ENCODE peak calls at places on chromosomes 12 and 14, in five cellular contexts. K, E, O, D and G are unnamed samples.

GRCh38 chr14:103121846-103122577 is 1.2 kb upstream of the TNFAIP2 start:
- DNase-seq in E (peak), D (peak), K (peak), O (peak), G (peak)

GRCh38 chr12:122348505-122348904 is 74.0 kb downstream of the CLIP1 start:
- DNase-seq in O (no peak), D (no peak), K (no peak), E (no peak), G (no peak)

GRCh38 chr12:72282721-72283120 is 10.6 kb downstream of the TRHDE start:
- DNase-seq in K (no peak), O (no peak), E (no peak), D (no peak), G (no peak)

GRCh38 chr14:80055226-80055625 is 156.1 kb downstream of the DIO2 start:
- DNase-seq in E (no peak), K (no peak), D (no peak), O (no peak), G (no peak)

GRCh38 chr12:106022568-106023012 is 116.2 kb downstream of the NUAK1 start:
- DNase-seq in E (no peak), O (no peak), D (peak), K (no peak), G (no peak)

GRCh38 chr12:5038781-5039311 is 4.8 kb upstream of the KCNA5 start:
- DNase-seq in O (no peak), E (no peak), K (no peak), D (no peak), G (no peak)

GRCh38 chr12:851343-851742 is 98.2 kb downstream of the RAD52 start:
- DNase-seq in O (no peak), D (no peak), E (no peak), K (no peak), G (no peak)

GRCh38 chr14:95516554-95517209 is at the start of gene SYNE3:
- DNase-seq in E (no peak), D (peak), K (peak), O (peak), G (peak)

GRCh38 chr14:80973918-80974317 is 18.5 kb downstream of the TSHR start:
- DNase-seq in O (no peak), K (no peak), D (no peak), E (no peak), G (no peak)

GRCh38 chr12:46825526-46826414 is at the start of gene SLC38A4:
- DNase-seq in D (no peak), K (no peak), O (no peak), E (no peak), G (no peak)

GRCh38 chr14:100298551-100299237 is 7.5 kb downstream of the SLC25A29 start:
- DNase-seq in K (no peak), D (no peak), O (no peak), E (no peak), G (peak)

GRCh38 chr12:69546693-69547438 is 38.4 kb upstream of the CCT2 start:
- DNase-seq in E (no peak), D (no peak), O (no peak), K (no peak), G (no peak)

DNA sequence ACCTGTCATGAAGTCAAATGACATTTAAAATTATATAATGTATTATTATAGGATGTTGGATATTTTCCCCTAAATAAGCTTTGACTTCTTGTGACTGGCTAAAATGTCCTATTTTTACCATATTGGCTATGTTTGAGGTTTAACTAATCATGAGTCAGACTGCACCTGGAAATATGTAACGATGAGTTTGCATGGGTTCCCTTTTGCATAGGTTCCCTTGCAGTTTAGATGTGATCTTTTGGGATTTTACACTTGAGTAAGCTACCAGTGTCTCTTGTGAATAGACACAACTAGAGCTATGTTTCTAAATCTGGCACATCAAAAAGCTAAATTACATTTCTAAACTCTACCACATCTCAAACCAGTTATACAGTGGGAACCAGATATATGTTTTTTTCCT is 5.2 kb downstream of the PDZRN4 start:
- DNase-seq in K (no peak), D (no peak), O (no peak), E (no peak), G (no peak)
- TF ChIP-seq EP300 in K (no peak), D (no peak), O (no peak), E (no peak), G (no peak)

GRCh38 chr14:89351364-89351957 is 65.6 kb downstream of the FOXN3 start:
- DNase-seq in K (peak), D (no peak), E (no peak), O (peak), G (no peak)
- TF ChIP-seq EP300 in K (no peak), D (no peak), E (no peak), O (no peak), G (no peak)

DNA sequence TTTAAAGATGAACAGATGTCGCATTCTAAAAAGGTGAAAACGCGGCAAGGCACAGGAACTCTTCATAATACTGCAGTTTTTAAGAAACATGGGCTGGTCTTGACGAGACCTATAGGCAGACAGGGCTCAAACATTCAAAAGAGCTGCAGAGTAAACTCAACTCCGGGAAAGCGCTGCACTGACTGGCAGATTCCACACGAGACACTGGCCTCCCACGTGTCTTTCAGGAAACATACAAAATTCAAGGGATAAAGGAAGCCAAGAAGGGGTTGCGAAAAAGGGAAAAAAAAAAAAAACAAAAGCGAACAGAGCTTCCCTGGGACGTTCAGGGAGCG is 614 bp upstream of the ARF6 start:
- DNase-seq in E (peak), D (peak), O (peak), K (no peak), G (peak)
- TF ChIP-seq EP300 in E (no peak), D (no peak), O (no peak), K (no peak), G (no peak)

GRCh38 chr12:6076776-6077700 is 47.4 kb downstream of the VWF start:
- DNase-seq in O (no peak), E (no peak), K (no peak), D (no peak), G (no peak)

GRCh38 chr12:6074979-6075585 is 49.4 kb downstream of the VWF start:
- DNase-seq in O (peak), D (no peak), E (no peak), K (no peak), G (no peak)

GRCh38 chr12:6080149-6081045 is 44.1 kb downstream of the VWF start:
- DNase-seq in E (no peak), K (no peak), O (no peak), D (no peak), G (peak)

GRCh38 chr12:6076340-6076739 is 48.1 kb downstream of the VWF start:
- DNase-seq in K (no peak), D (no peak), O (no peak), E (no peak), G (no peak)

DNA sequence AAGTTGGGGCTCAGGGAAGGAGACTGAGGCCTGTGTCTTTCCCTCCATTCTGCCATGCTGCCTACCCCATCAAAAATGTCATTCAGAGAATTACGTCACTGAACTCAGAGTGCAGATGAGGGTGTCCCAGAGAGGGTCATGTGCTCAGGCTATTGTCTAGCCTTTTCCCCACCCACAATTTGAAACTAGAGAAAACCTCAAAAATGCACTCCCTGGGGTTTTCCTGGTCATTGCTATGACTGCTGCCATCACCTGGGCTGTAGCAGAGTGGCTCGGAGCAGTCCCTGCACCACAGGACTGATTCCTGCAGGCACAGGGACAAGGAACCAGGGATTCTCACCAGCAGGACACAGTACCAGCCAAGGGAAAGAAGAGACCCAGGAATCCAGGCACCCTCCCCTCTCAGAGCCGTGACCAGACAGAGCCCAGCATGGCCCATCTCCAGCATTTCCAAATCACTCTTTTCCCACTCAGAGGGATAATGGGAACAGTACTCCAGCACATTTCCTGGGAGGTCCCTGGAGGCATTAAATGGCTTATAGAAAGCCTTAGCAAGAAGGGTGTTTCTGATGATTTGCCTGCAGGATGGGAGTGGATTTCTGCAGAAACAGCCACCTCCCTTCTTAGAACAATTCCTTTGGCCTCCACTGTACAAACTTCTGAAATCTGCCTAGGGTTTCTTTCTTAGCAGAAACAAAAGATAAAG is 45.9 kb downstream of the VWF start:
- DNase-seq in E (no peak), K (no peak), D (no peak), O (no peak), G (no peak)
- TF ChIP-seq EP300 in E (peak), K (no peak), D (no peak), O (no peak), G (no peak)

GRCh38 chr14:101876539-101876938 is 87.8 kb upstream of the DYNC1H1 start:
- DNase-seq in E (peak), K (no peak), O (peak), D (no peak), G (peak)
- TF ChIP-seq EP300 in E (peak), K (peak), O (peak), D (no peak), G (peak)

DNA sequence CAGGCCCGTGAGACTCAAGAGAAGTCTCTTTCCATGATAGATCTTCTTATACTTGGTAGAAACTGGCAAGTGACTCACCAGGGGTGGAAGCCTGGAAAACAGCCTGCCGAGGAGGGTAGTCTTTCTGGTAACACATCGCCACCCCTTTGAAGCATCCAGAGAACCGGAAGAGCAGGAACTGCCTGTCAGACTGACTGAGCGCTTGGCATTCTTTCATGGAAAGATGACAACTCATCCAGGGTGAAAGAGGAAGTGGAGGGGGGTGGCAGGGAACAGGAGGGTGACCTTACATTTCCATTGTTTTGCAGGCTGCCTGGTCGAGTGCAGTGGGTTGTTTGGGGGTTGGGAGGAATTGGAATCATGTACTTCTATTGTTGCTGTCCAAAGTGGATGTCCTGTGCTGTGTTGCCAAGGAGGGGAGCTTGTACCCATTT is 34.5 kb downstream of the PRKCH start:
- DNase-seq in K (no peak), O (no peak), D (peak), E (no peak), G (peak)
- TF ChIP-seq EP300 in K (peak), O (peak), D (no peak), E (peak), G (no peak)

DNA sequence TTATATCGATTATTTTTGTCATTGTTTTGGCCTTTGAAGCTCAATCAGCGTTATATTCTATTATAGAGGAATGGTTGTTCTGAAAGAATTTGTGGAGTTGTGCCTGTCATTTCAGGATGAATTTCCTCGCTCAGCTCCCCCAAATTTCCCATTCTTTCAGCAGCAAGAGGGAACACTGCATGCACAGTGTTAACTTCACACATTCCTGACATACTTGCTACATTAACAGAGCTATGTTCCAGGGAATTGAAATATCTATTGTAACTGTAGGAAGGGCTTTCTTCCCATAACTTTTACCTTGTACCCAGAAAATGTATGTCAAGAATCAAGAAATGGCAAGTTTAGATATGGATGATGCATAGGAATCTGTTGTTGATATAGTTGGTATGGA is 379.0 kb downstream of the LRIG3 start:
- DNase-seq in K (no peak), E (no peak), D (no peak), O (no peak), G (no peak)
- TF ChIP-seq EP300 in K (no peak), E (no peak), D (no peak), O (no peak), G (no peak)

GRCh38 chr14:71358209-71358931 is 451.1 kb downstream of the PCNX1 start:
- DNase-seq in E (no peak), D (no peak), K (no peak), O (no peak), G (no peak)

GRCh38 chr14:71359823-71360222 is 452.6 kb downstream of the PCNX1 start:
- DNase-seq in K (no peak), D (no peak), O (no peak), E (no peak), G (no peak)

GRCh38 chr14:71355324-71356201 is 448.3 kb downstream of the PCNX1 start:
- DNase-seq in O (peak), D (no peak), K (peak), E (peak), G (peak)

GRCh38 chr14:71354142-71354541 is 446.9 kb downstream of the PCNX1 start:
- DNase-seq in D (no peak), E (no peak), K (no peak), O (no peak), G (no peak)

DNA sequence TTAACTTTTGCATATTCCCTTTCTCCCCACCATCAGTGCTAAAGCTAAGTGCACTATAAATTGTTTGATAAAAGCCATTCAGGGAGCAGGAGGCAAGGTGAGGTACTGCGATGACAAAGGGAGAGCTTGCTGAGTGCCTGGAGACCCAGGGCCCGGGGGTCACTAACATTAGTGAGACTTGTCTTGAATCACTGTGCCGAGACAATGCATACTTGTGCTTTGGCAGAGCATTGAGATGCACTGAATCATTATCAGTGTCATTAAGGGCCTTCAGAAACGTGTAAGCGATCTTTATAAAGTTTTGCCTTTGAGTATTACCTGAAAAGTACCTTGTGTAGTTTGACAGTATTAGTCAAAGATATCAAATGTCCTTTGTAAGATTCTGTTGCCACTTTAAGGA is 447.5 kb downstream of the PCNX1 start:
- DNase-seq in O (no peak), D (no peak), K (no peak), E (no peak), G (no peak)
- TF ChIP-seq EP300 in O (no peak), D (no peak), K (no peak), E (no peak), G (no peak)

GRCh38 chr14:67728258-67728657 is 26.6 kb downstream of the RDH12 start:
- DNase-seq in D (no peak), O (no peak), E (no peak), K (no peak), G (no peak)

GRCh38 chr14:67722293-67722692 is 20.6 kb downstream of the RDH12 start:
- DNase-seq in K (peak), D (no peak), O (peak), E (peak), G (peak)

GRCh38 chr14:67727361-67727760 is 25.7 kb downstream of the RDH12 start:
- DNase-seq in O (no peak), D (no peak), E (no peak), K (no peak), G (no peak)

GRCh38 chr14:67721851-67722250 is 20.2 kb downstream of the RDH12 start:
- DNase-seq in K (no peak), O (no peak), D (no peak), E (no peak), G (no peak)

GRCh38 chr14:67725171-67725570 is 23.5 kb downstream of the RDH12 start:
- DNase-seq in O (no peak), K (no peak), D (no peak), E (no peak), G (no peak)
- TF ChIP-seq EP300 in O (no peak), K (no peak), D (no peak), E (no peak), G (no peak)